ENCODE peak calls at places on chromosomes 12 and 14, in seven cellular contexts. F, B, V, S, X, C and K are unnamed samples.

GRCh38 chr14:44530482-44530881 is 23.4 kb upstream of the FSCB start:
- DNase-seq in F (no peak), B (no peak), V (no peak), S (no peak), X (no peak), C (no peak), K (no peak)

GRCh38 chr14:68625366-68626090 is 167.3 kb downstream of the ZFP36L1 start:
- DNase-seq in F (no peak), B (no peak), V (no peak), S (peak), X (no peak), C (no peak), K (no peak)

GRCh38 chr12:76106631-76107030 is 22.1 kb upstream of the NAP1L1 start:
- DNase-seq in F (no peak), B (no peak), V (no peak), S (no peak), X (no peak), C (no peak), K (no peak)

GRCh38 chr14:34498684-34499412 is 36.8 kb upstream of the SPTSSA start:
- DNase-seq in F (peak), B (no peak), V (no peak), S (no peak), X (no peak), C (no peak), K (no peak)

GRCh38 chr12:116186482-116187157 is 90.9 kb downstream of the MED13L start:
- DNase-seq in F (no peak), B (no peak), V (no peak), S (no peak), X (no peak), C (no peak), K (no peak)

GRCh38 chr14:76762617-76763361 is 1.5 kb downstream of the VASH1 start:
- DNase-seq in F (no peak), B (peak), V (no peak), S (no peak), X (no peak), C (peak), K (no peak)

GRCh38 chr12:118853634-118854033 is 127.7 kb upstream of the SRRM4 start:
- DNase-seq in F (no peak), B (no peak), V (no peak), S (no peak), X (no peak), C (no peak), K (no peak)

GRCh38 chr12:80714055-80714454 is 2.7 kb upstream of the MYF5 start:
- DNase-seq in F (peak), B (no peak), V (no peak), S (no peak), X (no peak), C (no peak), K (no peak)

GRCh38 chr12:93889516-93890202 is 212.5 kb downstream of the CRADD start:
- DNase-seq in F (peak), B (no peak), V (no peak), S (no peak), X (no peak), C (no peak), K (no peak)

GRCh38 chr14:94313991-94314655 is 9.0 kb downstream of the SERPINA6 start:
- DNase-seq in F (peak), B (peak), V (no peak), S (no peak), X (peak), C (no peak), K (no peak)

GRCh38 chr12:40103043-40103442 is 2.8 kb downstream of the SLC2A13 start:
- DNase-seq in F (no peak), B (no peak), V (no peak), S (no peak), X (no peak), C (no peak), K (no peak)

GRCh38 chr12:3170423-3171194 is 93.4 kb downstream of the TSPAN9 start:
- DNase-seq in F (peak), B (no peak), V (no peak), S (peak), X (peak), C (peak), K (no peak)

GRCh38 chr14:68599896-68600620 is 192.8 kb downstream of the ZFP36L1 start:
- DNase-seq in F (no peak), B (no peak), V (no peak), S (peak), X (no peak), C (no peak), K (no peak)

GRCh38 chr14:69658664-69659261 is 47.4 kb downstream of the SUSD6 start:
- DNase-seq in F (peak), B (no peak), V (no peak), S (no peak), X (peak), C (no peak), K (no peak)

GRCh38 chr12:98894412-98895085 is 249.5 kb downstream of the APAF1 start:
- DNase-seq in F (no peak), B (no peak), V (no peak), S (no peak), X (no peak), C (no peak), K (peak)

GRCh38 chr12:45327823-45328383 is 112.0 kb downstream of the ANO6 start:
- DNase-seq in F (peak), B (no peak), V (no peak), S (no peak), X (peak), C (no peak), K (no peak)

GRCh38 chr14:63470877-63471565 is 72.2 kb downstream of the PPP2R5E start:
- DNase-seq in F (peak), B (no peak), V (no peak), S (no peak), X (no peak), C (no peak), K (no peak)

GRCh38 chr12:685388-685787 is 22.1 kb upstream of the NINJ2 start:
- DNase-seq in F (peak), B (no peak), V (peak), S (no peak), X (peak), C (no peak), K (no peak)

GRCh38 chr12:27610380-27610779 is 85.9 kb upstream of the REP15 start:
- DNase-seq in F (peak), B (no peak), V (no peak), S (no peak), X (no peak), C (no peak), K (no peak)

GRCh38 chr12:27333311-27334009 is 824 bp downstream of the BMAL2 start:
- DNase-seq in F (no peak), B (peak), V (peak), S (no peak), X (no peak), C (peak), K (no peak)

GRCh38 chr14:26729851-26730250 is 132.0 kb upstream of the NOVA1 start:
- DNase-seq in F (no peak), B (no peak), V (no peak), S (no peak), X (no peak), C (no peak), K (no peak)

GRCh38 chr12:46785413-46785812 is 40.4 kb downstream of the SLC38A4 start:
- DNase-seq in F (no peak), B (no peak), V (no peak), S (no peak), X (no peak), C (no peak), K (no peak)

GRCh38 chr12:51395283-51396230 is 4.4 kb upstream of the GALNT6 start:
- DNase-seq in F (no peak), B (no peak), V (no peak), S (no peak), X (no peak), C (no peak), K (no peak)

GRCh38 chr14:72609205-72609916 is 284.5 kb downstream of the DPF3 start:
- DNase-seq in F (no peak), B (no peak), V (no peak), S (no peak), X (no peak), C (no peak), K (no peak)

GRCh38 chr12:91163116-91163515 is 19.5 kb downstream of the DCN start:
- DNase-seq in F (no peak), B (no peak), V (no peak), S (no peak), X (no peak), C (no peak), K (no peak)

GRCh38 chr12:16726879-16727278 is 120.9 kb upstream of the LMO3 start:
- DNase-seq in F (peak), B (no peak), V (no peak), S (no peak), X (no peak), C (no peak), K (no peak)

GRCh38 chr12:57148469-57149308 is 1.3 kb upstream of the LRP1-AS start:
- DNase-seq in F (peak), B (peak), V (no peak), S (peak), X (no peak), C (no peak), K (peak)
- H3K27ac ChIP-seq in F (peak), B (peak), V (no peak), S (peak), X (peak), C (peak), K (peak)

GRCh38 chr12:53497461-53497860 is 1.8 kb downstream of the MAP3K12 start:
- DNase-seq in F (no peak), B (no peak), V (no peak), S (peak), X (no peak), C (peak), K (no peak)
- H3K27ac ChIP-seq in F (no peak), B (no peak), V (no peak), S (peak), X (no peak), C (no peak), K (no peak)

GRCh38 chr14:51860164-51860835 is at the start of gene GNG2:
- DNase-seq in F (peak), B (peak), V (peak), S (peak), X (peak), C (peak), K (peak)

GRCh38 chr14:51855234-51855633 is 5.2 kb upstream of the GNG2 start:
- DNase-seq in F (peak), B (no peak), V (no peak), S (no peak), X (no peak), C (no peak), K (no peak)

GRCh38 chr14:51859136-51859535 is 1.3 kb upstream of the GNG2 start:
- DNase-seq in F (peak), B (no peak), V (no peak), S (no peak), X (no peak), C (no peak), K (no peak)

GRCh38 chr14:51860836-51861583 is 598 bp downstream of the GNG2 start:
- DNase-seq in F (peak), B (no peak), V (no peak), S (no peak), X (no peak), C (no peak), K (no peak)

DNA sequence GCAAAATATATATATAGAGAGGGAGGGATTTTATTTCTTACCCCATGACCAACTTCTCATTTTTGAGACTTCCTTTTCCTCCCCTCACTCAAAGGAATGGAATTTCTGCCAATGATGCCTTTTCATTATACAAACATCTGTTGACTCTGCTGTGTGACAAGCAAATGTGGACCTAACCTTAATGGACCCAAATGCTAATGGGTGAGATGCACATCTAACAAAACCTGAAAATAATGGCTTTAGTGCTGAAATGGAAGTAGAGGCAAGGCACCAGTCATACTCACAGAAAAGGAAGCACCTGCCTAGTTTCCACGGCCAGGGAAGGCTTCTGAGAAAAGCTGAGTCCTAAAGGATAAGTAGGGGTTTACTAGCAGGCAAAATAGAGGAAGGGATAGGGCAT is 3.5 kb upstream of the GNG2 start:
- DNase-seq in F (no peak), B (no peak), V (no peak), S (no peak), X (no peak), C (no peak), K (no peak)
- H3K27ac ChIP-seq in F (no peak), B (no peak), V (no peak), S (no peak), X (no peak), C (no peak), K (no peak)

DNA sequence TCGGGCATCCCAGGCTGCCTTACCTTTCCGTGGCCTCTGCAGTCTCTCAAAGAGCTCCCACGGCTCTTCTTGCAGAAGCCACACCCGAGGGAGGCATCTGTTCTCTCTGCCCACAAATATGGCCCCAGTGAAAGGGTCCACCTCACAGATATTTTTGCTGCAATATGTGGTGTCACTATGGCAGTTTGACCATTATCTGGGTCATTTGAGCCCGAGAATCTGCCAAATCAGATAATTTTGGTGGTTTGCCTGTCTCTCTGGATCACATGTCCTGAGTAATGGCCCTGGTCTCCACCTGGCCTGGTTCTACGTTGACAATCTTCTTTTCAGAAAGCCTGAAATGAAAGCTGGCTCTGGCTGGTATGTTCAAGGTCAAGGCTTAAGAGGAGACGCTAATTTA is 5.7 kb upstream of the WSCD2 start:
- DNase-seq in F (no peak), B (no peak), V (no peak), S (no peak), X (no peak), C (no peak), K (no peak)
- H3K27ac ChIP-seq in F (no peak), B (no peak), V (no peak), S (no peak), X (no peak), C (no peak), K (no peak)

DNA sequence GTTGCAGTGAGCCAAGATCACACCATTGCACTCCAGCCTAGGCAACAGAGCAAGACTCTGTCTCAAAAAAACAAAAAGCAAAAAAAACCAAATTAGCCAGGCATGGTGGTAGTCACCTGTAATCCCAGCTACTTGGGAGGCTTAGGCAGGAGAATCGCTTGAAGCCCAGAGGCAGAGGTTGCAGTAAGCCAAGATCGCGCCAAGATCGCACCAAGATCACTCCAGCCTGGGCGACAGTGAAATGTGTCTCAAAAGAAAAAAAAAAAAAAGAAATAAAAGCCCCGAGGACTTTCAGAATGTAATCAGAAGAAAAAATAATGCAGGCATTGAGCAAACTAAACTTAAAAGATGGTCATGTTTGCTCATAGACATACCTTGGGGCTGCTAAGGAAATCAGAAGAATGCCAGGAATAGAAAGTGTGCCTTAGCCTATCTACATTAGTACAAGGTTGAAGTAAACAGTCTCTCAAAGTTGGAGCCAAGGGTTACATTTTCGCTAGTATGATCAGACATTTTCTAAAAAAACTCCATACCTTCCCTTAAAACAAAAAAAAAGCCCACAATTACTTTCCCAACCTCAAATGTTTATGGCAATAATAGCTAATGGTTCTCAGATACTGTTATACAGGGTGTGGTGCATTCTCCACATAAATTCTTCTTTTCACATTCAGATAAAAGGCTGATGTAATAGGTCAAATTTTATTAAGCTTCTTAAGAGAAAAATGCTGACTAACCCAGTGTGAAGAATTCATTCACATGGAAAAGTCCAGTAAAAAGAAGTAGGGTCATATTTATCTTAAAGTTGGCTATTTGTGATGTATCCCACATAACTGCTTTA is 15.8 kb downstream of the DTD2 start:
- DNase-seq in F (peak), B (no peak), V (no peak), S (no peak), X (no peak), C (no peak), K (no peak)
- H3K27ac ChIP-seq in F (peak), B (peak), V (no peak), S (peak), X (peak), C (no peak), K (no peak)

GRCh38 chr14:103315368-103315911 is 18.6 kb upstream of the EIF5 start:
- DNase-seq in F (peak), B (peak), V (no peak), S (no peak), X (no peak), C (no peak), K (no peak)

GRCh38 chr14:103313704-103314103 is 20.3 kb upstream of the EIF5 start:
- DNase-seq in F (no peak), B (no peak), V (no peak), S (no peak), X (no peak), C (no peak), K (no peak)

GRCh38 chr14:103316723-103317122 is 17.3 kb upstream of the EIF5 start:
- DNase-seq in F (no peak), B (no peak), V (no peak), S (no peak), X (no peak), C (no peak), K (no peak)

GRCh38 chr14:103315941-103316340 is 18.1 kb upstream of the EIF5 start:
- DNase-seq in F (no peak), B (no peak), V (no peak), S (no peak), X (no peak), C (no peak), K (no peak)

DNA sequence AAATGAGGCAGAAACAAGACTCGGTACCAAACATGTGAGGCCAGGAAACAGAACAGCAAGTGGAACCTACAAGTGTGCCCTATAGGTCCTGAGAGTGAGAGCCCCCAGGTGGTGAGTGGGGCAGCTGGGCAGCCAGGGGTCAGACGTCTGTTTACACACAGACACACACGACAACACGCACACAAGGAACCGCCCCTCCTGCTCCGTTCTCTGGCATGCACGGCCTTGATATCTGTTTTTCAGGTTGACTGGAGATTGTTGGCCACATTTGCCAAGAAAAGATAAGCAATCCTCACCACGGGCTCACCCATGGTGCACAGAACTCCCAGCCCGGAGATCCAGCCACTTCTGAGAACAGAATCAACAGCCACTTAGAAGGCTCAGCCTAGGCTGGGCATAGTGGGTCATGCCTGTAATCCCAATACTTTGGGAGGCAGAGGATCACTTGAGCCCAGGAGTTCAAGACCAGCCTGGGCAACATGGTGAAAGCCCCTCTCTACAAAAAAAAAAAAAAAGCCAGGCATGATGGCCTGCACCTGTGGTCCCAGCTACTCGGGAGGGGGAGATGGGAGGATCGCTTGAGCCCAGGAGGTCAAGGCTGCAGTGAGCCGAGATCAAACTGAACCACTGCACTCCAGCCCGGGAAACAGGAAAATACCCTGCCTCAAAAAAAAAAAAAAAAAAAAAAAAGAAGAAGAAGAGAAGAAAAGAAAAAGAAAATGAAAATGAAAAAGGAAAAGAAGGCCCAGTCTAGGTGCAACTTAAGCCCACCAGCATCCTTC is 19.4 kb upstream of the EIF5 start:
- DNase-seq in F (no peak), B (no peak), V (no peak), S (no peak), X (no peak), C (peak), K (no peak)
- H3K27ac ChIP-seq in F (no peak), B (no peak), V (no peak), S (no peak), X (no peak), C (no peak), K (no peak)

DNA sequence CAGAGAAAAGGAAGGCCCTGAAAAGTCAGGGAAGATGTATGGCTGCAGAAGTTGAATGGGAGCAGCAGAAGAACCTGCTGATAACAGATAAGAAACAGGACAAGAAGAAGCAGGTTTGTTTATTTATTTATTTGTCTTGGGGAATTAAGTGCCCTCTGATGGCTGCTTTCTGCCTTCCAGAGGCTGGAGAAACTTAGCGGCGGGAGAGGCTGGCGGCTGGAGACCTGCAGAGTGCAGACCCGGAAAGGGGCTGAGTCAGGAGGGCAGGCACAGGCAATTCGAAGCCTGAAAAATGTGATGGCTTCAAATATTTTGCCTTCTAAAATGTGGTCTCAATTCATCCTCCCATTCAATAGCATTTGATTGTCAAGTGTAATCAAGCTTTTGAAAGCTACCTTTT is 168.2 kb upstream of the GZMB start:
- DNase-seq in F (no peak), B (no peak), V (no peak), S (no peak), X (no peak), C (no peak), K (no peak)
- H3K27ac ChIP-seq in F (no peak), B (no peak), V (no peak), S (no peak), X (no peak), C (no peak), K (no peak)